ENCODE peak calls at places on chromosomes 16 and 17, in ten cellular contexts. V is stimulated activated CD8-positive, alpha-beta memory T cell treated with anti-CD3 and anti-CD28 coated beads, Interleukin-7, amount 100 ng/mL, for 1 hour; Y is CD4-positive, alpha-beta memory T cell; C is CD8-positive, alpha-beta memory T cell; A is epithelial cell of prostate; W is NB4; D is cardiac fibroblast; U is WTC11; R is non-pigmented ciliary epithelial cell; N is ecto neural progenitor cell. X is an unnamed sample.

GRCh38 chr17:9684955-9685621 is 39.8 kb downstream of the USP43 start:
- DNase-seq in V (no peak), Y (no peak), C (no peak), A (peak; percentile 79), W (no peak), D (no peak), U (no peak), R (no peak), N (no peak), X (no peak)

GRCh38 chr16:9761870-9762269 is 420.4 kb downstream of the GRIN2A start:
- DNase-seq in V (no peak), Y (no peak), C (no peak), A (no peak), W (no peak), D (no peak), U (no peak), R (no peak), N (no peak), X (no peak)

GRCh38 chr17:66923881-66924280 is 40.6 kb upstream of the CACNG4 start:
- DNase-seq in V (no peak), Y (no peak), C (no peak), A (no peak), W (no peak), D (no peak), U (no peak), R (no peak), N (no peak), X (no peak)

GRCh38 chr17:79818026-79818758 is 21.0 kb downstream of the CBX4 start:
- DNase-seq in V (no peak), Y (no peak), C (no peak), A (no peak), W (no peak), D (no peak), U (no peak), R (no peak), N (no peak), X (no peak)

GRCh38 chr17:7293821-7294613 is 422 bp downstream of the YBX2 start:
- DNase-seq in V (no peak), Y (peak; percentile 15), C (peak; percentile 36), A (no peak), W (peak; percentile 42), D (no peak), U (peak; percentile 87), R (no peak), N (peak; percentile 79), X (no peak)

GRCh38 chr17:61718022-61718421 is 127.0 kb upstream of the NACA2 start:
- DNase-seq in V (no peak), Y (no peak), C (no peak), A (no peak), W (no peak), D (no peak), U (no peak), R (no peak), N (no peak), X (no peak)

GRCh38 chr17:29156781-29157180 is 23.4 kb downstream of the MYO18A start:
- DNase-seq in V (no peak), Y (no peak), C (no peak), A (no peak), W (no peak), D (no peak), U (no peak), R (no peak), N (no peak), X (no peak)

GRCh38 chr17:4362141-4362540 is 4.3 kb downstream of the UBE2G1 start:
- DNase-seq in V (no peak), Y (no peak), C (no peak), A (no peak), W (peak; percentile 14), D (peak; percentile 18), U (peak; percentile 1), R (no peak), N (no peak), X (no peak)

GRCh38 chr17:14760212-14760611 is 459.3 kb downstream of the HS3ST3B1 start:
- DNase-seq in V (no peak), Y (no peak), C (no peak), A (no peak), W (no peak), D (no peak), U (no peak), R (no peak), N (no peak), X (no peak)

GRCh38 chr16:70611785-70612303 is 34.5 kb upstream of the IL34 start:
- DNase-seq in V (no peak), Y (no peak), C (no peak), A (no peak), W (no peak), D (no peak), U (no peak), R (no peak), N (no peak), X (no peak)

GRCh38 chr16:56513972-56514371 is 5.9 kb downstream of the BBS2 start:
- DNase-seq in V (peak; percentile 5), Y (peak; percentile 59), C (peak; percentile 23), A (peak; percentile 26), W (peak; percentile 84), D (peak; percentile 79), U (no peak), R (peak; percentile 40), N (no peak), X (peak; percentile 43)

GRCh38 chr16:77888786-77889185 is 100.4 kb downstream of the VAT1L start:
- DNase-seq in V (no peak), Y (no peak), C (no peak), A (no peak), W (no peak), D (no peak), U (no peak), R (no peak), N (no peak), X (no peak)

GRCh38 chr16:70508752-70509151 is 14.6 kb downstream of the COG4 start:
- DNase-seq in V (no peak), Y (peak; percentile 29), C (no peak), A (no peak), W (peak; percentile 60), D (peak; percentile 31), U (no peak), R (no peak), N (no peak), X (no peak)

GRCh38 chr17:30388321-30389179 is 9.8 kb downstream of the CPD start:
- DNase-seq in V (no peak), Y (no peak), C (no peak), A (no peak), W (no peak), D (no peak), U (peak; percentile 57), R (no peak), N (no peak), X (no peak)

GRCh38 chr17:17700251-17700969 is 19.2 kb downstream of the RAI1 start:
- DNase-seq in V (no peak), Y (no peak), C (no peak), A (no peak), W (no peak), D (no peak), U (peak; percentile 83), R (no peak), N (peak; percentile 75), X (no peak)

GRCh38 chr16:58503166-58503862 is 3.4 kb downstream of the NDRG4 start:
- DNase-seq in V (no peak), Y (no peak), C (no peak), A (no peak), W (no peak), D (no peak), U (no peak), R (no peak), N (no peak), X (no peak)

GRCh38 chr17:56902350-56902749 is 11.5 kb downstream of the TRIM25 start:
- DNase-seq in V (no peak), Y (no peak), C (no peak), A (no peak), W (no peak), D (peak; percentile 51), U (no peak), R (no peak), N (no peak), X (no peak)

GRCh38 chr17:38705803-38706624 is 941 bp downstream of the MLLT6 start:
- DNase-seq in V (no peak), Y (peak; percentile 31), C (peak; percentile 21), A (no peak), W (peak; percentile 47), D (peak; percentile 41), U (peak; percentile 63), R (no peak), N (peak; percentile 71), X (peak; percentile 7)

GRCh38 chr16:30526137-30526822 is at the start of gene ZNF768:
- DNase-seq in V (no peak), Y (peak; percentile 25), C (peak; percentile 41), A (no peak), W (peak; percentile 63), D (peak; percentile 18), U (peak; percentile 77), R (no peak), N (peak; percentile 90), X (peak; percentile 14)

GRCh38 chr16:87303431-87303930 is 13.7 kb downstream of the C16orf95 start:
- DNase-seq in V (no peak), Y (no peak), C (no peak), A (no peak), W (peak; percentile 93), D (peak; percentile 14), U (no peak), R (no peak), N (no peak), X (no peak)

GRCh38 chr17:56804454-56804853 is 29.3 kb downstream of the C17orf67 start:
- DNase-seq in V (no peak), Y (no peak), C (no peak), A (no peak), W (no peak), D (no peak), U (no peak), R (no peak), N (no peak), X (no peak)

GRCh38 chr17:310111-311010 is 42.2 kb downstream of the RPH3AL start:
- DNase-seq in V (no peak), Y (no peak), C (no peak), A (no peak), W (no peak), D (no peak), U (no peak), R (no peak), N (no peak), X (no peak)

GRCh38 chr17:13413001-13413400 is 188.7 kb downstream of the HS3ST3A1 start:
- DNase-seq in V (no peak), Y (no peak), C (no peak), A (no peak), W (no peak), D (peak; percentile 65), U (no peak), R (no peak), N (no peak), X (no peak)

GRCh38 chr16:20300312-20301097 is 26.8 kb downstream of the GP2 start:
- DNase-seq in V (peak; percentile 0), Y (peak; percentile 4), C (no peak), A (no peak), W (peak; percentile 70), D (peak; percentile 64), U (peak; percentile 64), R (peak; percentile 4), N (peak; percentile 76), X (no peak)

GRCh38 chr17:50947844-50948514 is 81.8 kb upstream of the TOB1 start:
- DNase-seq in V (no peak), Y (no peak), C (no peak), A (no peak), W (no peak), D (no peak), U (no peak), R (no peak), N (no peak), X (no peak)

GRCh38 chr17:82215972-82216300 is 3.3 kb upstream of the CCDC57 start:
- DNase-seq in V (no peak), Y (no peak), C (no peak), A (no peak), W (no peak), D (no peak), U (no peak), R (no peak), N (no peak), X (no peak)

GRCh38 chr16:50050802-50051201 is 15.0 kb upstream of the HEATR3 start:
- DNase-seq in V (no peak), Y (no peak), C (no peak), A (no peak), W (no peak), D (no peak), U (no peak), R (no peak), N (no peak), X (no peak)

GRCh38 chr17:39716879-39717536 is 13.3 kb downstream of the MIEN1 start:
- DNase-seq in V (no peak), Y (no peak), C (no peak), A (no peak), W (no peak), D (no peak), U (no peak), R (no peak), N (no peak), X (no peak)

X was measured in T follicular helper cell.